ENCODE peak calls at places on chromosomes 12 and 14, in six cellular contexts. V is cardiac fibroblast, Y is HS-27A, I is stomach, P is mucosa of gallbladder, F is GM06990. S is an unnamed sample.

GRCh38 chr14:56463491-56463890 is 116.1 kb upstream of the TMEM260 start:
- DNase-seq in V (no peak), F (no peak), Y (no peak), P (no peak), I (no peak), S (no peak)

GRCh38 chr12:108325549-108325948 is 13.6 kb downstream of the CMKLR1 start:
- DNase-seq in F (no peak), P (no peak), V (no peak), Y (no peak), I (no peak), S (no peak)

GRCh38 chr12:95412826-95413311 is 61.1 kb upstream of the METAP2 start:
- DNase-seq in F (no peak), Y (peak; percentile 46), P (no peak), V (peak; percentile 92), I (no peak), S (no peak)

GRCh38 chr12:47946413-47947107 is 16.8 kb upstream of the TMEM106C start:
- DNase-seq in V (peak; percentile 17), I (no peak), Y (no peak), F (no peak), P (no peak), S (no peak)

GRCh38 chr12:57135487-57135886 is 7.2 kb downstream of the LRP1 start:
- DNase-seq in Y (no peak), P (no peak), V (peak; percentile 51), I (no peak), F (no peak), S (no peak)

GRCh38 chr12:12788675-12789368 is 3.4 kb downstream of the APOLD1 start:
- DNase-seq in P (peak; percentile 69), Y (no peak), F (no peak), I (peak; percentile 70), V (peak; percentile 89), S (peak; percentile 70)

GRCh38 chr12:75783093-75783877 is 248.3 kb downstream of the PHLDA1 start:
- DNase-seq in F (no peak), I (no peak), Y (no peak), P (no peak), V (no peak), S (no peak)

GRCh38 chr12:42143401-42144173 is 1.1 kb downstream of the GXYLT1 start:
- DNase-seq in P (no peak), I (no peak), Y (no peak), F (no peak), V (peak; percentile 44), S (no peak)

GRCh38 chr12:93441111-93441616 is 583 bp downstream of the UBE2N start:
- DNase-seq in P (peak; percentile 18), F (peak; percentile 59), V (no peak), I (peak; percentile 31), Y (no peak), S (peak; percentile 52)

GRCh38 chr14:86780461-86780860 is 1212.5 kb downstream of the GALC start:
- DNase-seq in V (no peak), P (no peak), Y (no peak), F (no peak), I (no peak), S (no peak)

GRCh38 chr14:103057372-103058208 is at the start of gene CDC42BPB:
- DNase-seq in V (peak; percentile 87), Y (peak; percentile 46), P (peak; percentile 90), I (peak; percentile 92), F (peak; percentile 91), S (peak; percentile 95)

GRCh38 chr12:130989391-130989790 is 35.7 kb downstream of the ADGRD1 start:
- DNase-seq in P (no peak), I (no peak), F (no peak), Y (no peak), V (no peak), S (no peak)

GRCh38 chr12:109741286-109741969 is 27.8 kb downstream of the FAM222A start:
- DNase-seq in I (peak; percentile 17), F (no peak), V (no peak), Y (no peak), P (no peak), S (no peak)

GRCh38 chr12:1171657-1172056 is 180.6 kb downstream of the ERC1 start:
- DNase-seq in F (no peak), V (no peak), I (no peak), P (no peak), Y (no peak), S (peak; percentile 2)

GRCh38 chr12:2288001-2288400 is 235.2 kb downstream of the CACNA1C start:
- DNase-seq in P (no peak), V (peak; percentile 49), I (no peak), Y (no peak), F (no peak), S (no peak)

GRCh38 chr14:45222485-45223262 is 30.3 kb downstream of the MIS18BP1 start:
- DNase-seq in I (no peak), F (no peak), Y (no peak), V (no peak), P (no peak), S (no peak)

GRCh38 chr12:28313631-28314030 is 123.4 kb downstream of the CCDC91 start:
- DNase-seq in V (peak; percentile 43), I (no peak), Y (peak; percentile 43), P (no peak), F (no peak), S (peak; percentile 1)

GRCh38 chr12:123807670-123808069 is 45.6 kb downstream of the DNAH10 start:
- DNase-seq in F (no peak), P (no peak), I (no peak), Y (no peak), V (no peak), S (no peak)

GRCh38 chr14:76720382-76720813 is 40.9 kb upstream of the VASH1 start:
- DNase-seq in P (peak; percentile 50), F (peak; percentile 61), Y (no peak), V (peak; percentile 44), I (peak; percentile 44), S (peak; percentile 19)